ENCODE peak calls at places on chromosome 21, in five cellular contexts. Z is astrocyte of the cerebellum, K is mucosa of descending colon, J is endothelial cell of umbilical vein, F is fibroblast of the aortic adventitia. X is an unnamed sample.

GRCh38 chr21:28133116-28133515 is 859.6 kb downstream of the LTN1 start:
- DNase-seq in Z (no peak), K (no peak), J (no peak), F (peak; percentile 95), X (no peak)

GRCh38 chr21:34948157-34948556 is 100.9 kb downstream of the RUNX1 start:
- DNase-seq in Z (no peak), K (no peak), J (no peak), F (no peak), X (no peak)

GRCh38 chr21:14121719-14122118 is 89.0 kb downstream of the LIPI start:
- DNase-seq in Z (no peak), K (no peak), J (no peak), F (no peak), X (no peak)

GRCh38 chr21:23725576-23725975 is 1881.7 kb downstream of the MRPL39 start:
- DNase-seq in Z (no peak), K (no peak), J (no peak), F (no peak), X (no peak)

GRCh38 chr21:33976082-33976979 is 60.7 kb upstream of the ATP5PO start:
- DNase-seq in Z (peak; percentile 93), K (no peak), J (no peak), F (peak; percentile 95), X (peak; percentile 83)

GRCh38 chr21:35254006-35254751 is 205.1 kb upstream of the RUNX1 start:
- DNase-seq in Z (no peak), K (no peak), J (no peak), F (peak; percentile 97), X (no peak)

GRCh38 chr21:37225440-37225839 is 41.7 kb downstream of the VPS26C start:
- DNase-seq in Z (no peak), K (no peak), J (no peak), F (no peak), X (no peak)

GRCh38 chr21:33760641-33761103 is 118.4 kb downstream of the ITSN1 start:
- DNase-seq in Z (peak; percentile 77), K (no peak), J (peak; percentile 68), F (peak; percentile 70), X (no peak)

GRCh38 chr21:16587141-16587570 is 857.4 kb downstream of the USP25 start:
- DNase-seq in Z (no peak), K (peak; percentile 51), J (peak; percentile 85), F (peak; percentile 83), X (peak; percentile 35)

GRCh38 chr21:44916965-44917364 is 3.7 kb downstream of the ITGB2 start:
- DNase-seq in Z (peak; percentile 66), K (no peak), J (no peak), F (no peak), X (no peak)

GRCh38 chr21:19510653-19511052 is 1107.1 kb upstream of the TMPRSS15 start:
- DNase-seq in Z (no peak), K (no peak), J (no peak), F (no peak), X (no peak)

GRCh38 chr21:16046625-16047340 is 317.0 kb downstream of the USP25 start:
- DNase-seq in Z (no peak), K (no peak), J (no peak), F (peak; percentile 2), X (no peak)

GRCh38 chr21:34545079-34545884 is 33.3 kb upstream of the KCNE1 start:
- DNase-seq in Z (peak; percentile 42), K (peak; percentile 46), J (peak; percentile 39), F (peak; percentile 91), X (no peak)

GRCh38 chr21:34670962-34671348 is 2.2 kb downstream of the CLIC6 start:
- DNase-seq in Z (no peak), K (no peak), J (no peak), F (no peak), X (no peak)

GRCh38 chr21:15775981-15776380 is 46.2 kb downstream of the USP25 start:
- DNase-seq in Z (peak; percentile 53), K (no peak), J (no peak), F (peak; percentile 56), X (peak; percentile 54)

GRCh38 chr21:25176637-25177412 is 430.5 kb downstream of the MRPL39 start:
- DNase-seq in Z (peak; percentile 45), K (no peak), J (no peak), F (no peak), X (peak; percentile 56)

GRCh38 chr21:25733859-25734653 is 648 bp downstream of the ATP5PF start:
- DNase-seq in Z (no peak), K (no peak), J (peak; percentile 49), F (peak; percentile 38), X (peak; percentile 42)

GRCh38 chr21:36349315-36349714 is 29.3 kb downstream of the MORC3 start:
- DNase-seq in Z (no peak), K (no peak), J (no peak), F (no peak), X (no peak)

GRCh38 chr21:23398726-23399125 is 2208.6 kb downstream of the MRPL39 start:
- DNase-seq in Z (no peak), K (no peak), J (no peak), F (no peak), X (no peak)

GRCh38 chr21:25772680-25773079 is 37.9 kb downstream of the GABPA start:
- DNase-seq in Z (no peak), K (no peak), J (peak; percentile 66), F (no peak), X (no peak)

GRCh38 chr21:35352066-35352770 is 303.1 kb upstream of the RUNX1 start:
- DNase-seq in Z (no peak), K (no peak), J (no peak), F (peak; percentile 84), X (no peak)

GRCh38 chr21:44944596-44944995 is 4.8 kb downstream of the SLX9 start:
- DNase-seq in Z (no peak), K (peak; percentile 15), J (no peak), F (no peak), X (no peak)

GRCh38 chr21:10430007-10430406 is 91.4 kb upstream of the TPTE start:
- DNase-seq in Z (no peak), K (no peak), J (no peak), F (no peak), X (no peak)

GRCh38 chr21:44615881-44616590 is 4.2 kb downstream of the KRTAP10-8 start:
- DNase-seq in Z (no peak), K (no peak), J (no peak), F (no peak), X (no peak)

GRCh38 chr21:35529141-35529863 is 480.2 kb upstream of the RUNX1 start:
- DNase-seq in Z (no peak), K (no peak), J (no peak), F (peak; percentile 80), X (no peak)

GRCh38 chr21:34029724-34030528 is 43.5 kb upstream of the MRPS6 start:
- DNase-seq in Z (no peak), K (no peak), J (peak; percentile 85), F (peak; percentile 83), X (peak; percentile 53)

GRCh38 chr21:36065497-36066036 is 4.3 kb upstream of the CBR1 start:
- DNase-seq in Z (no peak), K (no peak), J (peak; percentile 78), F (peak; percentile 77), X (no peak)

GRCh38 chr21:34274001-34274400 is 89.8 kb upstream of the KCNE2 start:
- DNase-seq in Z (no peak), K (no peak), J (peak; percentile 78), F (peak; percentile 51), X (no peak)

GRCh38 chr21:15804247-15804985 is 74.6 kb downstream of the USP25 start:
- DNase-seq in Z (no peak), K (no peak), J (no peak), F (no peak), X (no peak)

GRCh38 chr21:44927587-44928461 is 7.1 kb upstream of the ITGB2 start:
- DNase-seq in Z (no peak), K (peak; percentile 68), J (no peak), F (peak; percentile 67), X (no peak)

GRCh38 chr21:44950351-44950750 is 10.5 kb downstream of the SLX9 start:
- DNase-seq in Z (no peak), K (no peak), J (no peak), F (no peak), X (no peak)

GRCh38 chr21:36306872-36307534 is 13.0 kb upstream of the MORC3 start:
- DNase-seq in Z (no peak), K (no peak), J (no peak), F (no peak), X (no peak)

GRCh38 chr21:16570196-16570595 is 840.4 kb downstream of the USP25 start:
- DNase-seq in Z (no peak), K (no peak), J (no peak), F (peak; percentile 40), X (no peak)

GRCh38 chr21:34630536-34631143 is 15.7 kb upstream of the RCAN1 start:
- DNase-seq in Z (peak; percentile 32), K (no peak), J (peak; percentile 62), F (peak; percentile 75), X (no peak)

GRCh38 chr21:42534361-42534900 is 20.8 kb downstream of the SLC37A1 start:
- DNase-seq in Z (no peak), K (no peak), J (no peak), F (no peak), X (no peak)

GRCh38 chr21:17783816-17784598 is 35.1 kb downstream of the C21orf91 start:
- DNase-seq in Z (no peak), K (no peak), J (no peak), F (no peak), X (no peak)

GRCh38 chr21:42525228-42525604 is 11.6 kb downstream of the SLC37A1 start:
- DNase-seq in Z (no peak), K (peak; percentile 63), J (no peak), F (peak; percentile 15), X (no peak)

GRCh38 chr21:45950740-45951515 is 30.6 kb upstream of the COL6A1 start:
- DNase-seq in Z (no peak), K (peak; percentile 50), J (peak; percentile 12), F (peak; percentile 59), X (no peak)
- H3K4me3 ChIP-seq in Z (no peak overlapping the region), K (no peak overlapping the region), J (no peak overlapping the region), F (no peak overlapping the region), X (no peak overlapping the region)

GRCh38 chr21:31418355-31419001 is 74.4 kb upstream of the TIAM1 start:
- DNase-seq in Z (no peak), K (no peak), J (no peak), F (no peak), X (no peak)
- TF ChIP-seq CTCF in Z (no peak), K (no peak), J (no peak), F (no peak), X (no peak)

GRCh38 chr21:26965567-26966359 is 1.1 kb downstream of the ADAMTS5 start:
- DNase-seq in Z (no peak), K (peak; percentile 38), J (no peak), F (peak; percentile 46), X (no peak)
- H3K4me3 ChIP-seq in Z (peak overlapping the region; percentile 61), K (peak overlapping the region; percentile 11), J (no peak overlapping the region), F (peak overlapping the region; percentile 76), X (peak overlapping the region; percentile 73)

GRCh38 chr21:32578107-32578691 is 7.1 kb downstream of the TCP10L start:
- DNase-seq in Z (no peak), K (peak; percentile 56), J (peak; percentile 22), F (peak; percentile 7), X (no peak)
- TF ChIP-seq CTCF in Z (peak; percentile 47), K (no peak), J (peak; percentile 56), F (peak; percentile 30), X (peak; percentile 64)

DNA sequence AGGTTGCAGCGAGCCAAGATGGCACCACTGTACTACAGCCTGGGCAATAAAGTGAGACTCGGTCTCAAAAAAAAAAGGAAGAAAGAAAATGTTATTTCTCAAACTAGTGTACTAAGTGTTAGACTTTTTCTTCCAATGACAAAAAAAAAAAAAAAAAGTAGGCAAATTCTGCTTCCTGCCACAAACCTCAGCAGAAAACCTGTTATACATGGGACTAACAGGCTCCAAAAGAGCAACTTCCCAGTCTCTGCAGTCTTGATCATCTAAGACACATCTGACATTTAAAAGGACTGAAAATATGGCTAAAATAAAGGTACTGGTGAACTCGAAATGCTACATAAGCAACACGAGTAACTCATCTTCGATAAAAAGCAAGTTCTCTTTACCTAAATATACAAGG is 59.6 kb downstream of the HSF2BP start:
- DNase-seq in Z (no peak), K (no peak), J (no peak), F (no peak), X (no peak)
- H3K4me3 ChIP-seq in Z (no peak overlapping the region), K (no peak overlapping the region), J (no peak overlapping the region), F (no peak overlapping the region), X (no peak overlapping the region)